ENCODE peak calls at places on chromosomes 5 and 9, in six cellular contexts. O is neuronal stem cell, H is caudate nucleus, V is fibroblast of gingiva, J is AML-193, S is LNCaP clone FGC. D is an unnamed sample.

GRCh38 chr5:133222521-133222920 is 170.7 kb downstream of the HSPA4 start:
- DNase-seq in O (no peak), H (no peak), V (no peak), J (no peak), S (no peak), D (no peak)

GRCh38 chr5:176151286-176151685 is 86.9 kb upstream of the SIMC1 start:
- DNase-seq in O (no peak), H (no peak), V (peak), J (no peak), S (no peak), D (peak)

GRCh38 chr5:99334936-99335335 is 406.1 kb upstream of the CHD1 start:
- DNase-seq in O (no peak), H (no peak), V (no peak), J (no peak), S (no peak), D (no peak)

GRCh38 chr9:14326264-14326826 is 12.4 kb upstream of the NFIB start:
- DNase-seq in O (no peak), H (no peak), V (no peak), J (no peak), S (peak), D (peak)

GRCh38 chr5:132012385-132013005 is 1.0 kb upstream of the ACSL6 start:
- DNase-seq in O (peak), H (no peak), V (peak), J (no peak), S (no peak), D (peak)

GRCh38 chr5:133225671-133226152 is 173.9 kb downstream of the HSPA4 start:
- DNase-seq in O (no peak), H (no peak), V (no peak), J (no peak), S (no peak), D (peak)

GRCh38 chr9:95772320-95773060 is 103.0 kb upstream of the ERCC6L2 start:
- DNase-seq in O (peak), H (no peak), V (peak), J (no peak), S (peak), D (peak)

GRCh38 chr5:126967808-126968466 is 62.4 kb downstream of the MARCHF3 start:
- DNase-seq in O (no peak), H (no peak), V (no peak), J (no peak), S (no peak), D (no peak)

GRCh38 chr9:109192732-109193361 is 25.8 kb upstream of the FRRS1L start:
- DNase-seq in O (peak), H (no peak), V (no peak), J (no peak), S (no peak), D (peak)

GRCh38 chr9:34997375-34997774 is 7.8 kb downstream of the DNAJB5 start:
- DNase-seq in O (no peak), H (no peak), V (no peak), J (no peak), S (no peak), D (no peak)

GRCh38 chr9:27765266-27765665 is 192.0 kb upstream of the C9orf72 start:
- DNase-seq in O (no peak), H (no peak), V (no peak), J (no peak), S (no peak), D (no peak)

GRCh38 chr5:12399868-12400267 is 495.6 kb upstream of the CTNND2 start:
- DNase-seq in O (no peak), H (no peak), V (no peak), J (no peak), S (no peak), D (no peak)